ENCODE peak calls at places on chromosomes 3 and 15, in seven cellular contexts. D, U, S, I, E, B and K are unnamed samples.

GRCh38 chr3:37985637-37986320 is 4.8 kb upstream of the VILL start:
- DNase-seq in D (no peak), U (no peak), S (peak; percentile 53), I (peak; percentile 17), E (no peak), B (no peak), K (no peak)

GRCh38 chr3:152301745-152302181 is 33.0 kb downstream of the MBNL1 start:
- DNase-seq in D (no peak), U (no peak), S (no peak), I (no peak), E (no peak), B (no peak), K (no peak)

GRCh38 chr15:75151214-75152128 is 50.2 kb upstream of the C15orf39 start:
- DNase-seq in D (no peak), U (no peak), S (no peak), I (no peak), E (no peak), B (no peak), K (no peak)

GRCh38 chr15:99613887-99614642 is 48.3 kb downstream of the MEF2A start:
- DNase-seq in D (no peak), U (no peak), S (peak; percentile 56), I (no peak), E (no peak), B (no peak), K (no peak)

GRCh38 chr15:33411596-33412545 is 101.1 kb downstream of the RYR3 start:
- DNase-seq in D (no peak), U (no peak), S (no peak), I (no peak), E (no peak), B (no peak), K (no peak)

GRCh38 chr3:123346041-123346440 is 102.8 kb downstream of the ADCY5 start:
- DNase-seq in D (no peak), U (no peak), S (no peak), I (no peak), E (no peak), B (no peak), K (no peak)

GRCh38 chr3:48464713-48465221 is 18.2 kb downstream of the ATRIP start:
- DNase-seq in D (no peak), U (no peak), S (peak; percentile 56), I (peak; percentile 51), E (no peak), B (no peak), K (no peak)

GRCh38 chr15:25784141-25784540 is 79.0 kb downstream of the ATP10A start:
- DNase-seq in D (no peak), U (no peak), S (no peak), I (no peak), E (no peak), B (no peak), K (peak; percentile 90)

GRCh38 chr3:197501879-197502620 is 53.7 kb downstream of the BDH1 start:
- DNase-seq in D (no peak), U (no peak), S (peak; percentile 77), I (no peak), E (no peak), B (no peak), K (peak; percentile 61)

GRCh38 chr15:69380100-69380725 is 33.9 kb upstream of the KIF23 start:
- DNase-seq in D (no peak), U (no peak), S (no peak), I (no peak), E (no peak), B (no peak), K (no peak)

GRCh38 chr15:99447497-99448371 is 118.0 kb upstream of the MEF2A start:
- DNase-seq in D (no peak), U (no peak), S (no peak), I (no peak), E (no peak), B (no peak), K (no peak)

DNA sequence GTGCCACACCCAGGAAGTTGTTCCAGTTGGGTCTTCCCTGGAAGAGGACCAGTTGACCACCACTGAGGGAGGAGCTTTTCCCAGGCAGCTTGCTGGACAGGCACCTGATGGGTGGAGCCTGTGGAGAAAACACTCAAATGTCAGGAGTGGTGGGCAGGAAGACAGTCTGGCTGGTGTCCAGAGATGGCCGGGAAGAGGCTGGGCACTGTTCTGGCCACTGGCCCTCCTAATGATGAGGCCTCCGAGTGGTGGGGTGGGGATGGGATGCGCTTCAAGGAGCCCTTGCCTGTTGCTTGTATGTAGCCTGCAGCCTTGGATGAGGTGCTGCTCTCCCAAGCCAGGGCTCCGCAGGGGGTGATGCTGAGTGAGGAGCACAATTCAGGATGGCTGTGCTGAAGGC is 12.3 kb downstream of the PLEKHO2 start:
- DNase-seq in D (no peak), U (no peak), S (no peak), I (no peak), E (no peak), B (no peak), K (no peak)
- H3K4me1 ChIP-seq in D (peaks cover 61% of the 10 kb centered on the region), U (peaks cover 67% of the 10 kb centered on the region), S (peaks cover 93% of the 10 kb centered on the region), I (peaks cover 28% of the 10 kb centered on the region), E (peaks cover 7% of the 10 kb centered on the region), B (peaks cover 15% of the 10 kb centered on the region), K (peaks cover 78% of the 10 kb centered on the region)

GRCh38 chr3:39407259-39407629 is 724 bp downstream of the RPSA start:
- DNase-seq in D (no peak), U (no peak), S (no peak), I (no peak), E (no peak), B (no peak), K (no peak)

GRCh38 chr3:39409514-39410136 is 3.1 kb downstream of the RPSA start:
- DNase-seq in D (no peak), U (no peak), S (no peak), I (no peak), E (no peak), B (no peak), K (no peak)

GRCh38 chr3:39408493-39409372 is 2.2 kb downstream of the RPSA start:
- DNase-seq in D (no peak), U (no peak), S (no peak), I (no peak), E (no peak), B (peak; percentile 16), K (no peak)

GRCh38 chr3:39406368-39407258 is at the start of gene RPSA:
- DNase-seq in D (peak; percentile 92), U (peak; percentile 91), S (peak; percentile 98), I (peak; percentile 94), E (peak; percentile 93), B (peak; percentile 90), K (peak; percentile 93)

GRCh38 chr3:39407773-39408492 is 1.4 kb downstream of the RPSA start:
- DNase-seq in D (no peak), U (no peak), S (no peak), I (no peak), E (no peak), B (no peak), K (no peak)
- H3K36me3 ChIP-seq in D (peaks cover 52% of the 10 kb centered on the region), U (peaks cover 44% of the 10 kb centered on the region), S (peaks cover 53% of the 10 kb centered on the region), I (no peaks in the 10 kb centered on the region), E (peaks cover 59% of the 10 kb centered on the region), B (peaks cover 55% of the 10 kb centered on the region), K (peaks cover 61% of the 10 kb centered on the region)

GRCh38 chr3:127139601-127140500 is 53.1 kb upstream of the PRR23E start:
- DNase-seq in D (no peak), U (no peak), S (no peak), I (no peak), E (no peak), B (no peak), K (no peak)
- H3K27me3 ChIP-seq in D (peaks cover 13% of the 10 kb centered on the region), U (no peaks in the 10 kb centered on the region), S (peaks cover 18% of the 10 kb centered on the region), I (no peaks in the 10 kb centered on the region), E (no peaks in the 10 kb centered on the region), B (no peaks in the 10 kb centered on the region), K (peaks cover 20% of the 10 kb centered on the region)

DNA sequence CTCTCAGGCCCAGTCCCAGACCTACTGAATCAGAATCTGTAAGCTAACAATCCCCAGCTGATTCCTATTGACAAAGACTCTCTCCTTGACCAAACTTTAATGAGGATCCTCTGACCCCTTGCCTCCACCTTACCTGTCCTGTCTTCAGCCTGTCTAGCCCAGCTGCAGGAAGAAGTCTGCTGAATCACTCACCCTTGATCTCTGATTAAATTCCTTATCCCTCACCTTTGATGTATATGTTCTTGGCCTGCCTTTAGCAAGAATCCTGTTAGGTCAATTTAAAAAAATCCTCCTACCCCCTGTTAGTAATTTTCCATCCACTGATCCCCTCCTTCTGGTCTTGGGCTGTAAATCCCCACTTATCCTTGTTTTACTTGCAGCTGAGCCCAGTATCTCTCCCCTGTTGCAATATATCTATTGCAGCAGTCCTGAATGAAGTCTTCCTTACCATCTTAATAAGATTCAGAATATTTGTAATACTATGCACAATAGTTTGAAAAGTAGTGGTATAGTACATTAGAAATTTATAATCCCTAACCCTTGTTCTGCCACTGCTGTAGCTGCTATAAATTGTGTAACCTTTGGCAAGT is 39.0 kb downstream of the MYH15 start:
- DNase-seq in D (no peak), U (no peak), S (no peak), I (no peak), E (peak; percentile 68), B (no peak), K (no peak)
- H3K4me1 ChIP-seq in D (no peaks in the 10 kb centered on the region), U (no peaks in the 10 kb centered on the region), S (no peaks in the 10 kb centered on the region), I (no peaks in the 10 kb centered on the region), E (peaks cover 70% of the 10 kb centered on the region), B (peaks cover 15% of the 10 kb centered on the region), K (peaks cover 16% of the 10 kb centered on the region)

DNA sequence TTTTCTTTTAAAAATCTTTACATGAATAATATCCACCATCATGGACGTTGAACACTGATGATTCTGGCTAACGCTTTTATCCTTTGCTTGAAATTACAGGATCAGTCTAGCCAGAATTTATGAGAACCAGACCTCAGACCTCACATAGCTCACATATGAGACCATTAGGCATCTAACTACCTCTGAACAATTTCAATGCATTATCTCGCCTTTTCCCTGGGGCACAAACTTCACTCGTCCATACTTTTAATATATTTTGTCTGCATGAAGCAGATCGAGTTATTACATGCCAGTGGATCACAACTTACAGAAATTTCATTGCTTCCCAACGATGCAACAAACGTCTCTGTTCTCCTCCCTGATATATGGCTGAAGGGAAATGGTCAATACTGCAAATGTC is 105.5 kb downstream of the MEIS2 start:
- DNase-seq in D (no peak), U (no peak), S (no peak), I (no peak), E (no peak), B (peak; percentile 22), K (no peak)
- H3K36me3 ChIP-seq in D (no peaks in the 10 kb centered on the region), U (no peaks in the 10 kb centered on the region), S (no peaks in the 10 kb centered on the region), I (no peaks in the 10 kb centered on the region), E (no peaks in the 10 kb centered on the region), B (peaks cover 15% of the 10 kb centered on the region), K (no peaks in the 10 kb centered on the region)